ENCODE peak calls at places on chromosomes 16 and 17, in eight cellular contexts. One of them, this sample, is unnamed.

GRCh38 chr16:31458073-31458834 is 1.0 kb upstream of the ARMC5 start:
- DNase-seq in colonic mucosa: peak; percentile 67
- DNase-seq in MM.1S: peak; percentile 81
- DNase-seq in AG09309: no peak
- DNase-seq in esophagus squamous epithelium: no peak
- DNase-seq in effector memory CD4-positive, alpha-beta T cell: peak; percentile 56
- DNase-seq in cardiac fibroblast: peak; percentile 49
- DNase-seq in IMR-90: peak; percentile 45
- DNase-seq in this sample: no peak

GRCh38 chr17:19641687-19642372 is 6.7 kb upstream of the ALDH3A2 start:
- DNase-seq in cardiac fibroblast: no peak
- DNase-seq in AG09309: no peak
- DNase-seq in esophagus squamous epithelium: no peak
- DNase-seq in colonic mucosa: no peak
- DNase-seq in IMR-90: no peak
- DNase-seq in effector memory CD4-positive, alpha-beta T cell: no peak
- DNase-seq in MM.1S: no peak
- DNase-seq in this sample: no peak

GRCh38 chr16:78727536-78727935 is 628.1 kb downstream of the WWOX start:
- DNase-seq in IMR-90: no peak
- DNase-seq in colonic mucosa: no peak
- DNase-seq in AG09309: no peak
- DNase-seq in MM.1S: no peak
- DNase-seq in effector memory CD4-positive, alpha-beta T cell: no peak
- DNase-seq in esophagus squamous epithelium: no peak
- DNase-seq in cardiac fibroblast: no peak
- DNase-seq in this sample: no peak

GRCh38 chr17:38897176-38897575 is 27.3 kb downstream of the LASP1 start:
- DNase-seq in esophagus squamous epithelium: no peak
- DNase-seq in colonic mucosa: no peak
- DNase-seq in cardiac fibroblast: peak; percentile 61
- DNase-seq in effector memory CD4-positive, alpha-beta T cell: no peak
- DNase-seq in MM.1S: no peak
- DNase-seq in AG09309: no peak
- DNase-seq in IMR-90: peak; percentile 28
- DNase-seq in this sample: peak; percentile 61

GRCh38 chr17:10631048-10631700 is 25.9 kb downstream of the MYH3 start:
- DNase-seq in MM.1S: peak; percentile 10
- DNase-seq in IMR-90: peak; percentile 10
- DNase-seq in esophagus squamous epithelium: no peak
- DNase-seq in effector memory CD4-positive, alpha-beta T cell: no peak
- DNase-seq in colonic mucosa: peak; percentile 43
- DNase-seq in AG09309: no peak
- DNase-seq in cardiac fibroblast: peak; percentile 43
- DNase-seq in this sample: no peak

GRCh38 chr16:21565816-21566669 is 33.3 kb upstream of the METTL9 start:
- DNase-seq in esophagus squamous epithelium: no peak
- DNase-seq in MM.1S: peak; percentile 42
- DNase-seq in AG09309: no peak
- DNase-seq in IMR-90: no peak
- DNase-seq in cardiac fibroblast: no peak
- DNase-seq in colonic mucosa: no peak
- DNase-seq in effector memory CD4-positive, alpha-beta T cell: no peak
- DNase-seq in this sample: no peak

GRCh38 chr17:42311240-42312034 is 23.1 kb downstream of the STAT5A start:
- DNase-seq in MM.1S: no peak
- DNase-seq in esophagus squamous epithelium: no peak
- DNase-seq in colonic mucosa: peak; percentile 64
- DNase-seq in AG09309: peak; percentile 63
- DNase-seq in effector memory CD4-positive, alpha-beta T cell: no peak
- DNase-seq in cardiac fibroblast: peak; percentile 97
- DNase-seq in IMR-90: peak; percentile 94
- DNase-seq in this sample: peak; percentile 84

GRCh38 chr16:69477546-69477945 is 53.1 kb downstream of the CYB5B start:
- DNase-seq in colonic mucosa: no peak
- DNase-seq in esophagus squamous epithelium: no peak
- DNase-seq in IMR-90: peak; percentile 39
- DNase-seq in AG09309: no peak
- DNase-seq in cardiac fibroblast: peak; percentile 58
- DNase-seq in effector memory CD4-positive, alpha-beta T cell: no peak
- DNase-seq in MM.1S: no peak
- DNase-seq in this sample: no peak

GRCh38 chr17:71224824-71225575 is 895.8 kb upstream of the SOX9 start:
- DNase-seq in AG09309: no peak
- DNase-seq in esophagus squamous epithelium: no peak
- DNase-seq in effector memory CD4-positive, alpha-beta T cell: no peak
- DNase-seq in MM.1S: no peak
- DNase-seq in cardiac fibroblast: peak; percentile 2
- DNase-seq in colonic mucosa: peak; percentile 19
- DNase-seq in IMR-90: no peak
- DNase-seq in this sample: peak; percentile 21

GRCh38 chr17:80513892-80514291 is 30.7 kb upstream of the RPTOR start:
- DNase-seq in effector memory CD4-positive, alpha-beta T cell: no peak
- DNase-seq in colonic mucosa: no peak
- DNase-seq in IMR-90: peak; percentile 86
- DNase-seq in esophagus squamous epithelium: no peak
- DNase-seq in cardiac fibroblast: peak; percentile 26
- DNase-seq in AG09309: no peak
- DNase-seq in MM.1S: no peak
- DNase-seq in this sample: no peak

GRCh38 chr17:61139219-61139618 is 260.4 kb upstream of the TBX2 start:
- DNase-seq in MM.1S: peak; percentile 92
- DNase-seq in cardiac fibroblast: peak; percentile 62
- DNase-seq in effector memory CD4-positive, alpha-beta T cell: peak; percentile 9
- DNase-seq in esophagus squamous epithelium: no peak
- DNase-seq in AG09309: no peak
- DNase-seq in colonic mucosa: peak; percentile 34
- DNase-seq in IMR-90: peak; percentile 88
- DNase-seq in this sample: peak; percentile 37

GRCh38 chr16:4487955-4488481 is 11.8 kb downstream of the HMOX2 start:
- DNase-seq in esophagus squamous epithelium: no peak
- DNase-seq in colonic mucosa: no peak
- DNase-seq in MM.1S: no peak
- DNase-seq in AG09309: no peak
- DNase-seq in cardiac fibroblast: peak; percentile 89
- DNase-seq in IMR-90: peak; percentile 62
- DNase-seq in effector memory CD4-positive, alpha-beta T cell: no peak
- DNase-seq in this sample: no peak

GRCh38 chr17:73797594-73798110 is 153.4 kb upstream of the SDK2 start:
- DNase-seq in cardiac fibroblast: no peak
- DNase-seq in esophagus squamous epithelium: no peak
- DNase-seq in IMR-90: no peak
- DNase-seq in effector memory CD4-positive, alpha-beta T cell: no peak
- DNase-seq in colonic mucosa: no peak
- DNase-seq in MM.1S: no peak
- DNase-seq in AG09309: no peak
- DNase-seq in this sample: no peak

GRCh38 chr17:4862720-4863119 is 29.6 kb downstream of the MINK1 start:
- DNase-seq in MM.1S: no peak
- DNase-seq in esophagus squamous epithelium: no peak
- DNase-seq in cardiac fibroblast: no peak
- DNase-seq in AG09309: no peak
- DNase-seq in IMR-90: no peak
- DNase-seq in effector memory CD4-positive, alpha-beta T cell: no peak
- DNase-seq in colonic mucosa: no peak
- DNase-seq in this sample: no peak
- H3K4me3 ChIP-seq in MM.1S: no peak overlapping the region
- H3K4me3 ChIP-seq in esophagus squamous epithelium: no peak overlapping the region
- H3K4me3 ChIP-seq in cardiac fibroblast: no peak overlapping the region
- H3K4me3 ChIP-seq in AG09309: no peak overlapping the region
- H3K4me3 ChIP-seq in IMR-90: no peak overlapping the region
- H3K4me3 ChIP-seq in effector memory CD4-positive, alpha-beta T cell: no peak overlapping the region
- H3K4me3 ChIP-seq in colonic mucosa: no peak overlapping the region
- H3K4me3 ChIP-seq in this sample: no peak overlapping the region

DNA sequence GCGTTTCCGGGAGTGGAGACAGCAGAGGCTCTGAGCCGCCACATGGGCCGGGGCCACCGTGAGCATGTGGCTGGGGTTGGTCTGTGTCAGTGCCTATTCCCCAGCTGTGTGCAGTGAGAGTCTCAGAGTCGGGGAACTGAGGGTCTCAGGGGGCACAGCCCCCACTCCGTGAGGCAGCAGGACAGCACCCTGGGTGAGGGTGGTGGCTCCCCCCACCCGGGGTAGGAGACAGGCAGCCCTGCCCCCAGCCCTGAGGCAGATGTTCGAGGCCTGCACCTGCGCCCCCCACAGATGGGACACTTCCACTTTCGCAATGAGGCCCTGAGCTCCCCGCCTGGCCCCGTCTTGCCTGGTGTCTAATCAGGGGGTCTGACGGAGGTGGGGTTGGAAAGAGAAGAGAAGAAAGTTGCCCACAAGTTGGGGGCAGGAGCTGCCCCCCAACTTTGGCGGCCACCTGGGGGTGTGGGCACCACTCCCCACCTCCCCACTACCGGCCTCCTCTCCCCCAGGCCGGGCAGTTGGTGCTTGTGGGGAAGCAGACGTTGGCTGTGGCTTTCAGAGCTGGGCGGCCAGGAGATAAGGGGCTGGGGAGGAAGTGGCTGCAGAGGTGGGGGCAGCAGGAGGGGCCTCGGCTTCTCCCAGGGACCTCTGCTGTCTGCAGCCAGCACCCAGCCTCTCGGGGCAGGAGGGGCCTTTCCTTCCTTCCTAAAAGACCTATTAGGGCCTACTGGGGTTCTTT is 1.8 kb upstream of the CBFA2T3 start:
- DNase-seq in IMR-90: no peak
- DNase-seq in MM.1S: peak; percentile 50
- DNase-seq in cardiac fibroblast: no peak
- DNase-seq in colonic mucosa: no peak
- DNase-seq in AG09309: no peak
- DNase-seq in esophagus squamous epithelium: no peak
- DNase-seq in effector memory CD4-positive, alpha-beta T cell: no peak
- DNase-seq in this sample: no peak
- H3K4me3 ChIP-seq in IMR-90: no peak overlapping the region
- H3K4me3 ChIP-seq in MM.1S: peak overlapping the region; percentile 79
- H3K4me3 ChIP-seq in cardiac fibroblast: no peak overlapping the region
- H3K4me3 ChIP-seq in colonic mucosa: no peak overlapping the region
- H3K4me3 ChIP-seq in AG09309: no peak overlapping the region
- H3K4me3 ChIP-seq in esophagus squamous epithelium: no peak overlapping the region
- H3K4me3 ChIP-seq in effector memory CD4-positive, alpha-beta T cell: no peak overlapping the region
- H3K4me3 ChIP-seq in this sample: no peak overlapping the region

GRCh38 chr16:72588554-72588953 is 416.6 kb upstream of the PMFBP1 start:
- DNase-seq in esophagus squamous epithelium: no peak
- DNase-seq in effector memory CD4-positive, alpha-beta T cell: no peak
- DNase-seq in cardiac fibroblast: no peak
- DNase-seq in AG09309: no peak
- DNase-seq in IMR-90: peak; percentile 1
- DNase-seq in MM.1S: no peak
- DNase-seq in colonic mucosa: no peak
- DNase-seq in this sample: no peak

DNA sequence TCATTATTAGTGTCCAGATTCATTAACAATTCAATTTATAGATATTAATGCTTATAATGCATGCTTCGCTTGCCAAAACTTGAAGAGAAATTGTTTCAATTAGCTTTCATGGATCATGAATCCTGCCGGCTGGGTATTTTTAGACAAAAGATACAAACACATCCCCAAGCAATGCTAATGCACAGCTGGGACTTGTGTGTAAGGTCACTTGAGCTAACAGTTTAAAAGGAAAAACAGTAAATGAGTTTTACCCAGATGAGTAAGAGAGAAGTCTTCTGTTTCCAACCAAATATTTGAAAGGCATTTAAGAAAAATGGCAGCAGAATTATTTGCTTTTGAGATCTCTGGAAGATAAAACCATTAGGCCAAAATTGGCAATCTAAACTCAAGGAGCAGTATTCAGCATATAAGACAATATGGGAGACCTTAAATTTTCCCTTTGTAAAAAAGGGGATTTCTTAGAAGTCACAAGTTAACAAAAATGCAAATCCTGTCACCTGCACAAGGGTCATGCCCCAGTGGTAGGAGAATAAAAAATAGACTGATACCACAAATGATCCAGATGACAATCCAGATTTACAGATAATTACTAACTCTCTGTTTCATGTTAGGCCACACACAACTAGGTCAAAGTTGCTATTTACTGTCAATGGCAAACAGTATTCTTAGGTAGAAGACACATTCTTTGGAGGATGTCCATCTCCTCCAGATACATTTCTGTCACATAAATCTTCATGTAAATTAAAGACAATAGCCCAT is 418.4 kb upstream of the PMFBP1 start:
- DNase-seq in MM.1S: peak; percentile 14
- DNase-seq in effector memory CD4-positive, alpha-beta T cell: no peak
- DNase-seq in colonic mucosa: no peak
- DNase-seq in AG09309: no peak
- DNase-seq in cardiac fibroblast: no peak
- DNase-seq in IMR-90: peak; percentile 44
- DNase-seq in esophagus squamous epithelium: no peak
- DNase-seq in this sample: no peak
- H3K4me3 ChIP-seq in MM.1S: no peak overlapping the region
- H3K4me3 ChIP-seq in effector memory CD4-positive, alpha-beta T cell: no peak overlapping the region
- H3K4me3 ChIP-seq in colonic mucosa: no peak overlapping the region
- H3K4me3 ChIP-seq in AG09309: no peak overlapping the region
- H3K4me3 ChIP-seq in cardiac fibroblast: no peak overlapping the region
- H3K4me3 ChIP-seq in IMR-90: no peak overlapping the region
- H3K4me3 ChIP-seq in esophagus squamous epithelium: no peak overlapping the region
- H3K4me3 ChIP-seq in this sample: no peak overlapping the region

GRCh38 chr17:44110011-44110686 is 13.3 kb downstream of the HDAC5 start:
- DNase-seq in effector memory CD4-positive, alpha-beta T cell: no peak
- DNase-seq in colonic mucosa: no peak
- DNase-seq in MM.1S: no peak
- DNase-seq in AG09309: no peak
- DNase-seq in IMR-90: no peak
- DNase-seq in cardiac fibroblast: no peak
- DNase-seq in esophagus squamous epithelium: no peak
- DNase-seq in this sample: no peak

GRCh38 chr17:44110823-44111633 is 12.4 kb downstream of the HDAC5 start:
- DNase-seq in esophagus squamous epithelium: peak; percentile 37
- DNase-seq in IMR-90: peak; percentile 86
- DNase-seq in effector memory CD4-positive, alpha-beta T cell: no peak
- DNase-seq in colonic mucosa: peak; percentile 99
- DNase-seq in MM.1S: peak; percentile 89
- DNase-seq in cardiac fibroblast: peak; percentile 97
- DNase-seq in AG09309: peak; percentile 64
- DNase-seq in this sample: peak; percentile 76

GRCh38 chr17:44113382-44113781 is 10.1 kb downstream of the HDAC5 start:
- DNase-seq in MM.1S: no peak
- DNase-seq in effector memory CD4-positive, alpha-beta T cell: no peak
- DNase-seq in IMR-90: no peak
- DNase-seq in cardiac fibroblast: no peak
- DNase-seq in colonic mucosa: no peak
- DNase-seq in esophagus squamous epithelium: no peak
- DNase-seq in AG09309: no peak
- DNase-seq in this sample: no peak

GRCh38 chr17:44112284-44113280 is 10.9 kb downstream of the HDAC5 start:
- DNase-seq in colonic mucosa: no peak
- DNase-seq in IMR-90: no peak
- DNase-seq in MM.1S: no peak
- DNase-seq in cardiac fibroblast: no peak
- DNase-seq in effector memory CD4-positive, alpha-beta T cell: no peak
- DNase-seq in esophagus squamous epithelium: no peak
- DNase-seq in AG09309: no peak
- DNase-seq in this sample: no peak

DNA sequence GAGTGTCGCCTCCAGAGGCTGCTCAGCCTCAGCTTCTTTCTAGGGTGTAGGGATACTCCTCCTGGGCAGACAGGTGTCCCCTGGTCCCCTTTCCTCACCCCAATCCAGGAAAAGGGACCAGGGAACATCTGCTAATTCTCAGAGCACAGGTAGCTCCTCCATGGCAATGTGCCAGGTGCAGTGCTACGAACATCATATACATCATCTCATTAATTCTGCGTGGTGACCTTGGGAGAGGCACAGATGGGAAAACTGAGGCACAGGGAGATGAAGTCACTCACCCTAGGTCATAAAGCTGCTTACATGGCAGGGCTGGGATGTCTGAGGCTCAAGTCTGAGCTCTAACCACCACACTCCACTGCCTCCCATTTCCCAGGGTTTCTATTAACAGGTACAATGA is 11.7 kb downstream of the HDAC5 start:
- DNase-seq in IMR-90: no peak
- DNase-seq in cardiac fibroblast: no peak
- DNase-seq in esophagus squamous epithelium: no peak
- DNase-seq in effector memory CD4-positive, alpha-beta T cell: no peak
- DNase-seq in AG09309: no peak
- DNase-seq in MM.1S: no peak
- DNase-seq in colonic mucosa: no peak
- DNase-seq in this sample: no peak
- H3K4me3 ChIP-seq in IMR-90: no peak overlapping the region
- H3K4me3 ChIP-seq in cardiac fibroblast: no peak overlapping the region
- H3K4me3 ChIP-seq in esophagus squamous epithelium: no peak overlapping the region
- H3K4me3 ChIP-seq in effector memory CD4-positive, alpha-beta T cell: no peak overlapping the region
- H3K4me3 ChIP-seq in AG09309: no peak overlapping the region
- H3K4me3 ChIP-seq in MM.1S: peak overlapping the region; percentile 87
- H3K4me3 ChIP-seq in colonic mucosa: no peak overlapping the region
- H3K4me3 ChIP-seq in this sample: no peak overlapping the region